ENCODE peak calls at places on chromosomes 6 and 20, in four cellular contexts. X, E, Y and Q are unnamed samples. For H4K20me1, the result is how much of the 10 kb centered on the place peaks cover.

GRCh38 chr6:68533339-68533795 is 101.7 kb upstream of the ADGRB3 start:
- DNase-seq in E (no peak), X (no peak), Y (no peak), Q (no peak)

GRCh38 chr6:139370047-139370706 is 4.3 kb downstream of the CITED2 start:
- DNase-seq in Y (no peak), E (no peak), X (peak), Q (no peak)

GRCh38 chr6:13813621-13814175 is 659 bp downstream of the MCUR1 start:
- DNase-seq in E (no peak), Y (peak), X (peak), Q (peak)

GRCh38 chr6:37868447-37868825 is 48.9 kb downstream of the ZFAND3 start:
- DNase-seq in X (no peak), Y (no peak), E (no peak), Q (no peak)

GRCh38 chr20:58308680-58309527 is 611 bp upstream of the RAB22A start:
- DNase-seq in Y (peak), X (no peak), E (no peak), Q (peak)

GRCh38 chr6:122170274-122170673 is 229.2 kb upstream of the HSF2 start:
- DNase-seq in X (no peak), E (no peak), Y (no peak), Q (no peak)

GRCh38 chr20:53611449-53611894 is 17.8 kb upstream of the ZNF217 start:
- DNase-seq in Y (no peak), E (peak), X (no peak), Q (peak)

GRCh38 chr6:701696-702479 is 8.9 kb upstream of the EXOC2 start:
- DNase-seq in Y (no peak), X (peak), E (no peak), Q (peak)

GRCh38 chr6:48567016-48567415 is 456.0 kb upstream of the PTCHD4 start:
- DNase-seq in X (no peak), Y (no peak), E (no peak), Q (peak)

GRCh38 chr20:54267510-54268003 is 59.7 kb downstream of the PFDN4 start:
- DNase-seq in E (no peak), X (peak), Y (no peak), Q (peak)

GRCh38 chr20:18879262-18879661 is 65.7 kb downstream of the SCP2D1 start:
- DNase-seq in X (no peak), E (no peak), Y (no peak), Q (no peak)

GRCh38 chr6:154156135-154156948 is 117.3 kb downstream of the OPRM1 start:
- DNase-seq in E (no peak), Y (peak), X (peak), Q (peak)

GRCh38 chr6:142913511-142914047 is 31.4 kb downstream of the HIVEP2 start:
- DNase-seq in Y (no peak), E (peak), X (no peak), Q (no peak)

GRCh38 chr20:44467289-44467883 is 8.3 kb upstream of the TTPAL start:
- DNase-seq in Y (no peak), X (peak), E (no peak), Q (peak)

GRCh38 chr20:5890773-5891441 is 59.4 kb downstream of the TRMT6 start:
- DNase-seq in X (no peak), Y (no peak), E (no peak), Q (no peak)

GRCh38 chr20:57416296-57417022 is 25.3 kb downstream of the RBM38 start:
- DNase-seq in Y (no peak), X (no peak), E (no peak), Q (no peak)

GRCh38 chr20:51624157-51624731 is 81.7 kb upstream of the NFATC2 start:
- DNase-seq in Y (peak), E (no peak), X (peak), Q (peak)

GRCh38 chr20:54848262-54848661 is 372.9 kb downstream of the DOK5 start:
- DNase-seq in Y (no peak), X (no peak), E (no peak), Q (no peak)

GRCh38 chr6:97189767-97190166 is 93.2 kb downstream of the MMS22L start:
- DNase-seq in X (no peak), E (no peak), Y (no peak), Q (no peak)

GRCh38 chr20:51869002-51869401 is 66.7 kb upstream of the SALL4 start:
- DNase-seq in X (no peak), Y (no peak), E (no peak), Q (no peak)

GRCh38 chr6:167497387-167498056 is 172.6 kb downstream of the TTLL2 start:
- DNase-seq in Y (no peak), X (peak), E (no peak), Q (no peak)

GRCh38 chr6:128202169-128202765 is 301.4 kb upstream of the THEMIS start:
- DNase-seq in E (no peak), X (peak), Y (no peak), Q (no peak)

GRCh38 chr20:3174442-3175263 is 1.3 kb upstream of the LZTS3 start:
- DNase-seq in X (no peak), E (no peak), Y (no peak), Q (peak)

GRCh38 chr6:12947191-12947795 is 230.7 kb downstream of the PHACTR1 start:
- DNase-seq in Y (no peak), X (no peak), E (no peak), Q (no peak)

GRCh38 chr20:32189691-32190607 is 17.6 kb downstream of the PLAGL2 start:
- DNase-seq in X (no peak), E (no peak), Y (no peak), Q (peak)

GRCh38 chr6:50819527-50819905 is 845 bp downstream of the TFAP2B start:
- DNase-seq in Y (no peak), E (no peak), X (no peak), Q (no peak)

GRCh38 chr6:48111143-48111506 is at the start of gene PTCHD4:
- DNase-seq in X (peak), Y (no peak), E (no peak), Q (peak)

GRCh38 chr6:127290391-127290963 is 23.8 kb downstream of the RNF146 start:
- DNase-seq in Y (no peak), X (no peak), E (no peak), Q (no peak)

GRCh38 chr20:577167-577791 is 32.8 kb downstream of the TCF15 start:
- DNase-seq in E (no peak), Y (peak), X (peak), Q (peak)

GRCh38 chr6:37210313-37210898 is 40.5 kb downstream of the PIM1 start:
- DNase-seq in Y (peak), E (peak), X (peak), Q (peak)

GRCh38 chr20:51096571-51097267 is 73.8 kb upstream of the KCNG1 start:
- DNase-seq in E (no peak), Y (no peak), X (no peak), Q (no peak)

DNA sequence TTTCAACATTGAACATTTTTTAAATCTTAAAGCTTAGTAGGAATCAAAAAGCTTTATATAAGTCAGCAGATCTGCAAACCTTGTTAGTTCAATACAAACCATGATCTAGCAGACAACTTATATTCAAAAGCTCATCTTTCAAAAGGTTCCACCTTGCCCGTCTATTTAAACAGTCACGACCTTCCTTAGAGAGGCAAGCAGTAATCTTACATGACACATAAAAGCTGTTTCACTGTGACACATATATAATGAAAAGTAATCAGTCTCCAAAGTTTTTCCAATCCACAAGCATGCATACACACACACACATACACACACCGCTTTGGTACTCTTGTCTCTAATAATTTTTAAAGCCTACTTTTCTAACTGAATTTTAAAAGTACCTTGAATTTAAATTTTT is 12.9 kb downstream of the SOD2 start:
- DNase-seq in E (no peak), X (no peak), Y (no peak), Q (no peak)
- H4K20me1 ChIP-seq in E (under half), X (under half), Y (under half), Q (under half)

DNA sequence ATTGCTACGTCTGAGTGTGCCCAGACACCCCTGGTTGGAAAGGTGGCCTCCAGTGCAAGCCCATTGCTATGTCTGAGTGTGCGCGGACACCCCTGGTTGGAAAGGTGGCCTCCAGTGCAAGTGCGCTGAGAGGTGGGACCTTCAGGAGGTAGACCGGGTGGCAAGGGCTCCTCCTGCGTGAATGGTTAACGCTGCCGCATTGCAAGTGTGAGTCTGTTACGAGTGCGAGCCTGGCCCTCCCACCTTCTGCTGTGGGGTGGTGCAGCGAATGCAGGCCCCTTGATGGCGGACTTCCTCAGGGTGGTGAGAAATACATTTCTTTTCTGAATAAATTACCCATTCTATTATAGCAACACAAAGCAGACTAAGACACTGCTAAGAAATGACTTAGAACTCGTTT is 208.8 kb downstream of the DLL1 start:
- DNase-seq in E (no peak), Y (no peak), X (no peak), Q (no peak)
- TF ChIP-seq JUNB in E (no peak), Y (no peak), X (no peak), Q (no peak)

DNA sequence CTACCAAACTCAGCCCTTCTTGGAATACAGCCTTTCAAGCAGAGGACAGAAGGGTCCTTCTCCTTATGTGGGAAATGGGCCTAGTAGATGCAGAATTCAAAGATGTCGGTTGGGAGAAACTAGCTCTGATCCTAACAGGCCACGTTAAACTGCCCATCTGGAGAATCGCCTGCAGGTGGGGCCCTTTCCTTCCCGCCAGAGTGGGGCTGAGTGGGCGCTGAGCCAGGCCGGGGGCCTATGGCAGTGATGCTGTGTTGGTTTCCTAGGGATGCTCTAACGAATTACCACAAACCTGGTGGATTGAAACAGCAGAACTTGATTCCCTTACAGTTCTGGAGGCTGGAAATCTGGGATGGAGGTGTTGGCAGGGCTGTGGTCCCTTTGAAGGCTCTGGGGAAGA is 9.1 kb downstream of the MAPK13 start:
- DNase-seq in Y (peak), X (no peak), E (no peak), Q (peak)
- H4K20me1 ChIP-seq in Y (under half), X (under half), E (under half), Q (under half)

GRCh38 chr6:53898026-53898795 is 103.4 kb downstream of the LRRC1 start:
- DNase-seq in Y (no peak), E (no peak), X (no peak), Q (no peak)
- TF ChIP-seq JUNB in Y (no peak), E (no peak), X (no peak), Q (no peak)

DNA sequence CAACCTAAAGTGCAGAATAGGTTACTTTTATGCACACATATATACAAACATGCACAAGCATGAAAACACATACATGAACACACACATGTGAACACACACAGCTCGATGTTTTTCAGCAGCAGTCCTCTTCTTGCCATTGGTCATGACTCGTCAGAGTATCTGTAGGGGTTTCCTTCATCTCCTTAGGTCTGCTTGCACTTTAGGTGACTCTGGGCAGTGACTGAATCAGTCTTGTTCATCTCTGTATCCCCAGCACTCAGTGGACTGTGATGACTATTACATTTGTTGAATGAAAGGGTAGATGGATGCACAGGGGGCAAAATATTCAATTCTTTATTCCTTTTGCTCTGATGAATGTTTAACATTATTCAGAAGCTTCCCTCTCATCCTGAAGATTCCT is 26.8 kb downstream of the CBLN4 start:
- DNase-seq in X (no peak), Y (no peak), E (no peak), Q (no peak)
- H4K20me1 ChIP-seq in X (under half), Y (under half), E (under half), Q (under half)

DNA sequence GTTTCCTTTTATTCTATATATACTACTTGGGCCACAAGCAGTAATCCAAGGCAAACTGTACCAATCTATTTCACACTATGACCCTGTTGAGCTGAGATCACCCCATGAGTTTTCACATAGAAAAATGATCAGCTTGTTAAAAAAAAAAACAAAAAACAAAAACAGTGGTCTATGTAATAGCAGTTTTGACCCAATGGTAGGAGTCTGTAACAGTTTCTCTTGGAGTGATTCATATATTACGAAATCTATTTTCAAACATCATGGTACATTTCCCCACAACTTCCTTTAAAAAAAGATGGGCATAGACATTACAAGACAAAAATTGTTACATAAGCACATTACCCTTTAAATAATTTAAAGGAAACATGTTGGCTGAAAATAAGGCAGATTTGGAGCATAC is 78.1 kb downstream of the PRSS35 start:
- DNase-seq in X (no peak), Y (no peak), E (no peak), Q (no peak)
- TF ChIP-seq JUNB in X (no peak), Y (no peak), E (no peak), Q (no peak)

DNA sequence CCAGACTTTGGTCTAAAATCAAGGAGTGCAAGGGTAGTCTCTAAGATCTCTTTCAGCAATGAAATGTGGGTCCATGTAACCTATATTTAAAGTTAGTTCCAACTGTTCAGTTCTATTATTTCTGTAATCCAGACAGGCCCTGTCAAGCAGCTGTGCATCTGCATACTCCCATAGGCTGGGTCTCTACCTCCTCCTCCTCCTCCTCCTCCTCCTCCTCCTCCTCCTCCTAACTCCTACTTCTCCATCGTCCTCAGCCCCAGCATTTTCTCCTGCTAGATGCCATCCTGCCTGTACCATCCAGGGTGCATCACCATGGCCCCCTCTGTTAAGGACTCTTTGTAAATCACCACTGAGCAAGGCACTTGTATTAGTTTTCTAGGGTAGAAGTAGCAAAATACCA is 52.4 kb upstream of the TPD52L1 start:
- DNase-seq in E (no peak), Y (no peak), X (no peak), Q (no peak)
- H4K20me1 ChIP-seq in E (under half), Y (under half), X (under half), Q (under half)